ENCODE peak calls at places on chromosomes 3 and 15, in seven cellular contexts. E is activated CD8-positive, alpha-beta T cell treated with anti-CD3 and anti-CD28 coated beads for 36 hours; X is stimulated activated CD4-positive, alpha-beta T cell treated with anti-CD3 and anti-CD28 coated beads, TNF-alpha, amount 100 ng/mL, for 4 hours; Y is Caki2; P is A172; H is central memory CD4-positive, alpha-beta T cell; V is H7. J is an unnamed sample.
A peak's percentile ranks its signal among the peaks of the same experiment; 100 is the strongest.

GRCh38 chr15:51966192-51966591 is 5.4 kb downstream of the LEO1 start:
- DNase-seq in E (no peak), X (no peak), Y (no peak), P (no peak), H (no peak), V (no peak), J (no peak)

GRCh38 chr3:185685231-185686035 is 99.3 kb downstream of the SENP2 start:
- DNase-seq in E (no peak), X (no peak), Y (no peak), P (no peak), H (no peak), V (no peak), J (peak; percentile 27)

GRCh38 chr15:42121021-42121420 is 26.7 kb upstream of the PLA2G4D start:
- DNase-seq in E (no peak), X (no peak), Y (no peak), P (no peak), H (no peak), V (no peak), J (peak; percentile 33)

GRCh38 chr3:197399486-197399885 is 101.1 kb upstream of the DLG1 start:
- DNase-seq in E (no peak), X (no peak), Y (no peak), P (no peak), H (no peak), V (peak; percentile 4), J (no peak)

GRCh38 chr3:2929574-2929973 is 180.6 kb downstream of the IL5RA start:
- DNase-seq in E (no peak), X (no peak), Y (no peak), P (no peak), H (no peak), V (no peak), J (no peak)

GRCh38 chr15:39248204-39248603 is 332.7 kb upstream of the THBS1 start:
- DNase-seq in E (no peak), X (no peak), Y (no peak), P (peak; percentile 47), H (no peak), V (no peak), J (peak; percentile 21)

GRCh38 chr3:12869025-12869695 is 27.8 kb upstream of the RPL32 start:
- DNase-seq in E (peak; percentile 61), X (no peak), Y (peak; percentile 33), P (no peak), H (no peak), V (peak; percentile 97), J (peak; percentile 22)

GRCh38 chr3:13884851-13885703 is 5.2 kb upstream of the WNT7A start:
- DNase-seq in E (peak; percentile 78), X (peak; percentile 57), Y (peak; percentile 17), P (peak; percentile 57), H (peak; percentile 76), V (peak; percentile 86), J (peak; percentile 80)

GRCh38 chr3:194235160-194235559 is 99.2 kb downstream of the HES1 start:
- DNase-seq in E (no peak), X (no peak), Y (no peak), P (no peak), H (no peak), V (no peak), J (no peak)

GRCh38 chr3:196726788-196727675 is 12.6 kb upstream of the PAK2 start:
- DNase-seq in E (peak; percentile 63), X (no peak), Y (peak; percentile 68), P (peak; percentile 58), H (no peak), V (no peak), J (peak; percentile 60)

GRCh38 chr3:111979689-111980025 is 831 bp downstream of the ABHD10 start:
- DNase-seq in E (peak; percentile 27), X (no peak), Y (no peak), P (no peak), H (peak; percentile 9), V (no peak), J (no peak)

GRCh38 chr15:35308802-35309201 is 223.7 kb upstream of the NANOGP8 start:
- DNase-seq in E (no peak), X (no peak), Y (no peak), P (peak; percentile 80), H (no peak), V (no peak), J (peak; percentile 28)

GRCh38 chr15:22903961-22904534 is 65.6 kb downstream of the NIPA2 start:
- DNase-seq in E (no peak), X (no peak), Y (no peak), P (no peak), H (no peak), V (peak; percentile 40), J (no peak)